ENCODE peak calls at places on chromosomes 13 and 19, in five cellular contexts. L is heart right ventricle, I is osteoblast, E is OCI-LY7, X is A673. U is an unnamed sample.

GRCh38 chr13:104301216-104301975 is 1235.2 kb upstream of the SLC10A2 start:
- DNase-seq in E (no peak), L (no peak), I (no peak), X (no peak), U (no peak)

GRCh38 chr19:5623397-5624153 is 692 bp downstream of the SAFB start:
- DNase-seq in E (peak; percentile 13), I (peak; percentile 58), L (peak; percentile 13), X (peak; percentile 22), U (no peak)

GRCh38 chr19:13074378-13074777 is 28.3 kb downstream of the LYL1 start:
- DNase-seq in X (no peak), L (no peak), E (no peak), I (no peak), U (no peak)

GRCh38 chr13:31248361-31248760 is 48.6 kb downstream of the B3GLCT start:
- DNase-seq in L (no peak), E (no peak), X (no peak), I (no peak), U (no peak)

GRCh38 chr13:34044660-34045080 is 226.7 kb downstream of the RFC3 start:
- DNase-seq in X (no peak), E (no peak), L (no peak), I (peak; percentile 37), U (no peak)

GRCh38 chr19:33171222-33171795 is 22.8 kb upstream of the LRP3 start:
- DNase-seq in X (no peak), E (no peak), L (no peak), I (no peak), U (no peak)

GRCh38 chr19:51098366-51099069 is 9.7 kb downstream of the CTU1 start:
- DNase-seq in X (no peak), E (no peak), L (no peak), I (peak; percentile 43), U (no peak)

GRCh38 chr13:27533155-27533643 is 82.8 kb upstream of the MTIF3 start:
- DNase-seq in E (peak; percentile 14), I (peak; percentile 91), X (peak; percentile 46), L (peak; percentile 79), U (no peak)

GRCh38 chr13:100306444-100306999 is 217.6 kb downstream of the PCCA start:
- DNase-seq in E (no peak), X (peak; percentile 30), I (no peak), L (no peak), U (no peak)

GRCh38 chr19:2923510-2923909 is 21.3 kb downstream of the ZNF77 start:
- DNase-seq in I (no peak), X (no peak), L (no peak), E (no peak), U (no peak)

GRCh38 chr13:98228661-98229349 is 51.7 kb upstream of the RNF113B start:
- DNase-seq in L (no peak), I (peak; percentile 90), X (no peak), E (no peak), U (no peak)

GRCh38 chr13:111903143-111903542 is 163.8 kb upstream of the SOX1 start:
- DNase-seq in I (no peak), E (no peak), L (no peak), X (no peak), U (no peak)

DNA sequence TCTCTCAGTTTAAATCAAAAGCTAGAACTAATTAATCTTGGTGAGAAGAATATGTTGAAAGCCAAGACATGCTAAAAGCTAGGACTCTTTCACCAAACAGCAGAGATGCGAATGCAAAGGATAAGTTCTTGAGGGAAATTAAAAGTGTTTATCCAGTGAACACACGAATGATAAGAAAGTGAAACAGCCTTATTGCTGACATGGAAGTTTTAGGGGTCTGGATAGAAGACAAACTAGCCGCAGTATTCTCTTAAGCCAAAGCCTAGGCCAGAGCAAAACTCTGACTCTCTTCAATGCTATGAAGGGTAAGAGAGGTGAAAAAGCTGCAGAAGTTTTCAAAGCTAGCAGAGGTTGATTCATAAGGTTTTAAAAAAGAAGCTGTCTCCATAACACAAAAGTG is 103.0 kb downstream of the UFM1 start:
- DNase-seq in L (no peak), E (no peak), X (no peak), I (no peak), U (no peak)
- H3K27ac ChIP-seq in L (no peak overlapping the region), E (no peak overlapping the region), X (no peak overlapping the region), I (no peak overlapping the region), U (no peak overlapping the region)

GRCh38 chr13:49956131-49956530 is 20.0 kb upstream of the SPRYD7 start:
- DNase-seq in E (no peak), I (no peak), X (no peak), L (no peak), U (no peak)
- H3K4me1 ChIP-seq in E (no peaks in the 10 kb centered on the region), I (no peaks in the 10 kb centered on the region), X (no peaks in the 10 kb centered on the region), L (peaks cover 6% of the 10 kb centered on the region), U (no peaks in the 10 kb centered on the region)

DNA sequence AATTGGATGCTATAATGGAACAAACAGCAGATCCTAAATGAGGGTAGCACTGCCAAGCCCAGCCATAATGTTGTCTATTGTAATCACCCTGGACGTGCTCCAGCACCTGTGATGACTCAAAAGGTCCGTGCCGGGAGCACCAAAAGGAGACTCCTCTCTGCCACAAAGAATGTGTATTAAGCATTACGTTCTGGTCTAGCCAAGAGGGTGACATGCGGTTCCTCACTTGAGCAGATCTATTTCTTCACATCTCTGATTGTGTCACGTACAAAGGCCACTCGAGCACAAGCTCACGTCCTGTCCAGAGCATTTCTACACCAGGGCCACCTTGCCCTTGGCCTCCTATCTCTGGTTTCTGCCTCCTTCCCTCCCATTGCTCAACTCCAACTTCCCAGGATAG is 219.9 kb upstream of the IRS2 start:
- DNase-seq in L (no peak), I (no peak), E (no peak), X (no peak), U (no peak)
- H3K27ac ChIP-seq in L (no peak overlapping the region), I (no peak overlapping the region), E (no peak overlapping the region), X (no peak overlapping the region), U (no peak overlapping the region)

DNA sequence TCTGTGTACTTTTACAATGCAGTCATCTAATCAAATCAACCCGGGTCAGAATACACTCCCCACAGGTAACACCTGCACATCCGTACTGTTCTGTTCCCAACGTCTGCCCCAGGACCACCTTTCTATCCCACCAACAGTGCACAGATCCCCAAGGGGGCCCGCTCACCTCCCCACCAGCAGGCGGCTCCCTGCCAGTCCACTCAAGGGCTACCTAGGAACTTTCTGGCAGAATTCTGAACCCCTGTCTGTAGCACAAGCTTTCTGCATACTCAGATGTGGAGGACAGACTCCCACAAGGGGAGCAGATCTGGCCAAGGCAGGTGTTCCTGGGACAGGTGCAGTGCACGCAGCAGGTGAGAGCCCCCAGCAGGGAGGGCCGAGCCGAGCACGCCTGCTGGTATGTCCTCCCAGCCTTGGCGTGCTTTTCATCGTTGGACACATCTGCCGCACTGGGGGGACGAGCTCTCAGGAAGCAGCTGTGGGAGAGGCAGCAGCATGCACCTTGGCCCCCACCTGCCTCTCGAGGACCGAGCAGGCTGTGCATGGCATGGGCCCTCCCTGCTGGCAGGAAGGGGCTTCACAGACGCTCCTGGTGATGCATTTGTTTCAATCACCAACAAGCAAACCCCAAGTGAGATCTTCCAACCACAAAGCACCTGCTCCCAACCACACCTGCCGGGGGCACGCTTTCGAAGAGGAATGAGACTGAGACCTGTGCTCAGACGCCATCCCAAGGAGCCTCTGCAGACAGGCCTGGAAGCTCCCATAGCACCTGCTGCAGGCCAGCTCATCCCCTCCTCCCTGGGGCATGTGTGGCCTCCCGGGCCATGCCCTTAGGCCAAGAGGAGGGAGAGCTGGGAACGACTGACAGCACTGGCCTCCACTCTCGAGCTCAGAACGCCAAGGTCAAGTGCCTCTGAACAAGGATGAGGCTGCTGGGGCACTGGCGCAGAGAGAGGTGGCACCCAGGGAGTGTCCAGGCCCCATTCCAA is 35.9 kb downstream of the RAB20 start:
- DNase-seq in E (peak; percentile 1), X (no peak), L (peak; percentile 54), I (peak; percentile 79), U (no peak)
- H3K4me1 ChIP-seq in E (no peaks in the 10 kb centered on the region), X (no peaks in the 10 kb centered on the region), L (peaks cover 85% of the 10 kb centered on the region), I (peaks cover 8% of the 10 kb centered on the region), U (peaks cover 93% of the 10 kb centered on the region)

GRCh38 chr13:73421310-73421912 is 362.6 kb downstream of the KLF5 start:
- DNase-seq in I (peak; percentile 46), L (no peak), E (no peak), X (no peak), U (no peak)
- H3K27ac ChIP-seq in I (no peak overlapping the region), L (no peak overlapping the region), E (no peak overlapping the region), X (no peak overlapping the region), U (no peak overlapping the region)

DNA sequence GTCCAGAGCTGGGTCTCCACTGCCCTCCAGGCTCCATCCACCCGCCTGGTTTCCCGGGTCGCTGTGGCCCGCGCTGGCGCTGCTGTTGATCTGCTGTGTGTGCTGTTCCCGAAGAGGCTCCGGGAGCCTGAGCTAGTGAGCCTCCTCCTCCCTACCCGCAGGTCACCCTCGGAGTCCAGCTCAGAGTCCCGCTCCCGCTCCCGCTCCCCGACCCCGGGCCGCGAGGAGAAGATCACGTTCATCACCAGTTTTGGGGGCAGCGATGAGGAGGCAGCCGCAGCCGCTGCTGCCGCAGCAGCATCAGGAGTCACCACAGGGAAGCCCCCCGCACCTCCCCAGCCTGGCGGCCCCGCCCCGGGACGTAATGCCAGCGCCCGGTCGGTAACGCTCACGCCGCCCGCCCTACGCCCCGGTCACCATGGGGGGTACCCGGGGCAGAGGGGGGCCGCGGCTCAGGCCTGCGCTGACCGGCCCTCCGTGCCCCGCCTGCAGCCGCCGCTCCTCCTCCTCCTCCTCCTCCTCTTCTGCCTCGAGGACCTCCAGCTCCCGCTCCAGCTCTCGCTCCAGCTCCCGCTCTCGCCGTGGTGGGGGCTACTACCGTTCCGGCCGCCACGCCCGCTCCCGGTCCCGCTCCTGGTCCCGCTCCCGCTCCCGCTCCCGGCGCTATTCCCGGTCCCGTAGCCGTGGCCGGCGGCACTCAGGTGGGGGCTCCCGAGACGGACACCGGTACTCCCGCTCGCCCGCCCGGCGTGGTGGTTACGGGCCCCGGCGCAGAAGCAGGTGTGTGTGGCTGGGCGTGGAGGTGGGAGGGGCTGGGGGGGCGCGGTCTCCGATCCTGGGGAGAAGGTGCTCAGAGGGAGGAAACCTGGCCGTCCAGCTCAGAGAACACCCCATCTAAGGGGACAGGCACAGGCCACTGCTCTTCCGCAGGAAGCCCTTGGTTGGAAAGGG is 12.2 kb downstream of the ZNF296 start:
- DNase-seq in I (peak; percentile 76), X (no peak), L (no peak), E (no peak), U (no peak)
- H3K4me1 ChIP-seq in I (no peaks in the 10 kb centered on the region), X (no peaks in the 10 kb centered on the region), L (no peaks in the 10 kb centered on the region), E (peaks cover 10% of the 10 kb centered on the region), U (no peaks in the 10 kb centered on the region)

DNA sequence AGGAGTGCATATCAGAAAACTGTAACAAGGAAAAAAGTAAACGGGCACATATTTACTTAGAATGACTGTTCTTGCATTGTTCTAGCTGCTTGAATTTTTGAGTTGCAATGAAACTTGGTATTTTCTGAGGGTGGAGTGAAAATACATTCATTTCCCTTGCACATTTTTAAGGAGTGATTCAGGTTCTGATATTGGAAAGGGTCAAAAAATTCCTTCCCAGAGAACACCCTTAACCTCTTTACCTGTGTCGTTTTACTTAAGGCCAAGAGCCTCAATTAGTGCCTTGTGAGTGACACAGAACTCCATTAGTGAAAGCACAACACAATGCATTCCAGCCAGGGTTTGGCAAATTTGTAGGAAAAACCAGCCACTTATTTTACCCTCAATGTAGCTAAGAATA is 2.3 kb downstream of the ITGBL1 start:
- DNase-seq in X (no peak), E (no peak), L (no peak), I (no peak), U (no peak)
- H3K27ac ChIP-seq in X (no peak overlapping the region), E (no peak overlapping the region), L (no peak overlapping the region), I (peak overlapping the region; percentile 82), U (peak overlapping the region; percentile 84)